ENCODE peak calls at places on chromosomes 4 and X, in four cellular contexts. One of them, this sample, is unnamed.

GRCh38 chr4:61588621-61589020 is 388.5 kb downstream of the ADGRL3 start:
- DNase-seq in K562: no peak
- DNase-seq in GM12878: no peak
- DNase-seq in HepG2: no peak
- DNase-seq in this sample: no peak

GRCh38 chr4:152257601-152258066 is 278.3 kb downstream of the FBXW7 start:
- DNase-seq in K562: no peak
- DNase-seq in GM12878: no peak
- DNase-seq in HepG2: peak
- DNase-seq in this sample: no peak

GRCh38 chrX:125308653-125309052 is 11.0 kb upstream of the TEX13C start:
- DNase-seq in GM12878: no peak
- DNase-seq in HepG2: no peak
- DNase-seq in K562: no peak
- DNase-seq in this sample: no peak

GRCh38 chr4:48901196-48901595 is 5.4 kb downstream of the OCIAD2 start:
- DNase-seq in K562: no peak
- DNase-seq in GM12878: no peak
- DNase-seq in HepG2: no peak
- DNase-seq in this sample: no peak

GRCh38 chr4:40736910-40737309 is 12.8 kb upstream of the NSUN7 start:
- DNase-seq in K562: peak
- DNase-seq in GM12878: no peak
- DNase-seq in HepG2: peak
- DNase-seq in this sample: no peak

GRCh38 chr4:102687373-102687981 is 73.3 kb downstream of the MANBA start:
- DNase-seq in HepG2: no peak
- DNase-seq in K562: no peak
- DNase-seq in GM12878: peak
- DNase-seq in this sample: no peak

GRCh38 chr4:10162341-10163000 is 45.9 kb upstream of the WDR1 start:
- DNase-seq in GM12878: no peak
- DNase-seq in HepG2: peak
- DNase-seq in K562: no peak
- DNase-seq in this sample: no peak

GRCh38 chrX:34288782-34289181 is 156.7 kb upstream of the FAM47A start:
- DNase-seq in K562: no peak
- DNase-seq in HepG2: no peak
- DNase-seq in GM12878: no peak
- DNase-seq in this sample: no peak

GRCh38 chrX:1754077-1754476 is 139.2 kb downstream of the ASMT start:
- DNase-seq in K562: no peak
- DNase-seq in HepG2: no peak
- DNase-seq in GM12878: no peak
- DNase-seq in this sample: no peak

GRCh38 chr4:175560628-175561027 is 251.4 kb downstream of the GPM6A start:
- DNase-seq in K562: no peak
- DNase-seq in GM12878: no peak
- DNase-seq in HepG2: no peak
- DNase-seq in this sample: no peak

GRCh38 chrX:1249101-1249887 is 19.3 kb upstream of the CSF2RA start:
- DNase-seq in K562: peak
- DNase-seq in HepG2: peak
- DNase-seq in GM12878: peak
- DNase-seq in this sample: no peak

GRCh38 chr4:182647901-182648300 is 269.3 kb downstream of the DCTD start:
- DNase-seq in K562: no peak
- DNase-seq in HepG2: no peak
- DNase-seq in GM12878: no peak
- DNase-seq in this sample: no peak

GRCh38 chrX:103540145-103540544 is 20.9 kb upstream of the RAB40A start:
- DNase-seq in GM12878: no peak
- DNase-seq in K562: no peak
- DNase-seq in HepG2: no peak
- DNase-seq in this sample: no peak

GRCh38 chrX:109199726-109200125 is 282.2 kb downstream of the GUCY2F start:
- DNase-seq in K562: no peak
- DNase-seq in GM12878: no peak
- DNase-seq in HepG2: no peak
- DNase-seq in this sample: no peak

GRCh38 chr4:38889143-38889542 is 21.5 kb downstream of the FAM114A1 start:
- DNase-seq in HepG2: peak
- DNase-seq in GM12878: peak
- DNase-seq in K562: no peak
- DNase-seq in this sample: no peak
- TF ChIP-seq POLR2AphosphoS5 in HepG2: no peak
- TF ChIP-seq POLR2AphosphoS5 in GM12878: no peak
- TF ChIP-seq POLR2AphosphoS5 in K562: no peak
- TF ChIP-seq POLR2AphosphoS5 in this sample: no peak

DNA sequence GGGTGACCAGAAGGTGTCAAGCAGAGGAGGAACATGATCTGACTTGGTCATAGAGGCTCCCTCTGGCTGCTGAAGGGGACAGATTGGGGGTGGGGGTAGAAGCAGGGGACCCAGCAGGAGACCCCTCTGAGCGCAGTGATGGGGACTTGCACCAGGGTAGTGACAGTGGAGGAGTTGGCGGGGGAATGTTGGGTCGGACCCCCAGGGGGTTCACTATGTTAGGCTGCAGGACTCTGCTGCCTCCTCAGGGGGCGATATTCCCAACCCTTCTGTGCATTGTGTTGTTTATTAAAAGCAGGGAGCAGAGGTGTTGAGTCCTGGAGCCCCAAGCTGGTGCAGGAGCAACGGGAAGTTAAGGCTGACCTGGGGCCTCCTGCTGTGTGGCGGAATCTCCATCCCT is 8.8 kb downstream of the WDR13 start:
- DNase-seq in HepG2: no peak
- DNase-seq in K562: no peak
- DNase-seq in GM12878: no peak
- DNase-seq in this sample: no peak
- TF ChIP-seq TAF1 in HepG2: no peak
- TF ChIP-seq TAF1 in K562: no peak
- TF ChIP-seq TAF1 in GM12878: no peak
- TF ChIP-seq TAF1 in this sample: no peak

DNA sequence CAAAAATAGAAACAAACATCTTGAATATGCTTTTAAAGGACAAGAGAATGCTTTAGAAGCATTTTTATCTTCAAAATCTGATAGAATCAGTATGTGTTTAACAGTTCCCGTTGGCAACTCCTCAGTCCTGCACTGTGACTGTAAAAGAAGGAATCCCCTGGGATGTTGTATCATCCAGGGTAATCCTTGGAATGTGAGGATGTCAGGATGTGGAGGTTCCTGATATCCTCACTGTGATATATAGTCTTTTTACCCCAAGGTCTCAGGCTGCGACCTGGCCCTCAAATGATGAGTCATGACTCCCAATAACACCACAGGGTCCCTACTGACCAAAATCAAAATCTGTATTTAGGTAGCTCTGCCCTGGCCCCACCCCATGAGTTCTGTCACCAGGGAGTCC is 53.2 kb downstream of the PTCHD1 start:
- DNase-seq in GM12878: no peak
- DNase-seq in HepG2: no peak
- DNase-seq in K562: no peak
- DNase-seq in this sample: no peak
- TF ChIP-seq POLR2AphosphoS5 in GM12878: no peak
- TF ChIP-seq POLR2AphosphoS5 in HepG2: no peak
- TF ChIP-seq POLR2AphosphoS5 in K562: no peak
- TF ChIP-seq POLR2AphosphoS5 in this sample: no peak

DNA sequence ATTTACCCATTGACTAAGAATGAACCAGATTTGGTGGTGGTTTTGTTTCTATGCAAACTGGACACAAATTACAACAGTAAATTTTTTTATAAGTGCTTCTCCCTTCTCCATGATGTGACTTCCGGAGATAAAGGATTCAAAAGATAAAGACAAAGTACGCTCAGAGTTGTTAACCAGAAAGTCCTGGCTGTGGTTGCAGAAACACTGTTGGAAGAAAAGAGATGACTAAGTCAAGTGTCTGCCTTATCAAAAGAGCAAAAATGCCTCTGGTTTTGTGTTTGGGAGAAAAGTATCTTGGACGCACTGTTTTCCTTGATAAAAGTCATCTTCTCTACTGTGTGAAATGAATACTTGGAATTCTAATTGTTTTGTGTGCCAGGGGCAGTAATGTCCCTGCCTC is 213.4 kb downstream of the GC start:
- DNase-seq in K562: no peak
- DNase-seq in HepG2: no peak
- DNase-seq in GM12878: no peak
- DNase-seq in this sample: no peak
- TF ChIP-seq TAF1 in K562: no peak
- TF ChIP-seq TAF1 in HepG2: no peak
- TF ChIP-seq TAF1 in GM12878: no peak
- TF ChIP-seq TAF1 in this sample: no peak

GRCh38 chr4:8182858-8183725 is 16.0 kb upstream of the SH3TC1 start:
- DNase-seq in HepG2: no peak
- DNase-seq in K562: peak
- DNase-seq in GM12878: no peak
- DNase-seq in this sample: no peak
- TF ChIP-seq POLR2AphosphoS5 in HepG2: no peak
- TF ChIP-seq POLR2AphosphoS5 in K562: no peak
- TF ChIP-seq POLR2AphosphoS5 in GM12878: no peak
- TF ChIP-seq POLR2AphosphoS5 in this sample: no peak

DNA sequence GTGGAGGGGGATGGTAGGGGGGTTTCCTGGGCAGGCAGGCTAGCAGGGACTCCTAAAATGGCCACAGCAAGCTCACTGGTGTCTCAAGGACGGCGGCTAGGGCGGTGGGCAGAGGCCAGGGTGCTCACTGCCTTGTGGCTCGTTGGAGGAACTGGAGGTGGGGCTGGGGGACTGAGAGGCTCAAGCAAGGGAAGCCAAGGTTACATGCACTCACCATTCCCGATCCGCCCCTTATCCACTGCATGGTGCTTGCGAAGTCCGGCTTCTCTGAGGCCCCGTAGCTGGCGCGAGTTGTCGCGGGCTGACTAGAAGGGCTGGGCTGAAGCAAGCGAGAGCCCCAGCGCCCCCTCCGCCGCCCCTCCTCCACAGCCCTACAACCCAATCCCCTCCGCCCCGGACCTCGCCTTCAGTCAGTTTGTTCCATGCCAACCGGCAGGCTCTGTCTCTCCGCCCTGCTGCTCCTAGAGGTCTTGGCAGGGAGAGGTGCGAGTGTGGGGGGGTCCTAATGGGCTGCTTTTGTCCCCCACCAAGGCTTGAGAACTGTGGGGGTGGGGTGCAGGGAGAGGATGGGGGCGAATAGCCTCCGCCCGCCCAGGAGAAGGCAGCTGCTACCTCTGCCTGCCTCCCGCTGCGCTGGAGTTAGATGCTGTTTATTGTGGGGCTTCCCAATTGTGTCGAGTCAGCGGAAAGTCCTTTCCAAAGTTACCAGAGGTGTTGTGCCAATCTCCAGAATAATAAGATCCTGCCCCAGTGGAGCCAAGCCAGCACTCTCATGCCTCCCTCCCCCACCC is at the start of gene ARHGEF9:
- DNase-seq in HepG2: no peak
- DNase-seq in K562: no peak
- DNase-seq in GM12878: no peak
- DNase-seq in this sample: peak
- TF ChIP-seq TAF1 in HepG2: no peak
- TF ChIP-seq TAF1 in K562: no peak
- TF ChIP-seq TAF1 in GM12878: no peak
- TF ChIP-seq TAF1 in this sample: no peak

GRCh38 chr4:82900335-82901128 is at the start of gene THAP9:
- DNase-seq in HepG2: peak
- DNase-seq in GM12878: peak
- DNase-seq in K562: peak
- DNase-seq in this sample: peak

GRCh38 chr4:82899339-82899738 is 1.2 kb upstream of the THAP9 start:
- DNase-seq in HepG2: no peak
- DNase-seq in K562: no peak
- DNase-seq in GM12878: no peak
- DNase-seq in this sample: no peak

GRCh38 chr4:82903737-82904136 is 3.2 kb downstream of the THAP9 start:
- DNase-seq in HepG2: no peak
- DNase-seq in GM12878: no peak
- DNase-seq in K562: no peak
- DNase-seq in this sample: no peak

GRCh38 chr4:82900016-82900334 is 560 bp upstream of the THAP9 start:
- DNase-seq in HepG2: no peak
- DNase-seq in GM12878: peak
- DNase-seq in K562: no peak
- DNase-seq in this sample: no peak

GRCh38 chr4:82901129-82901718 is 689 bp downstream of the THAP9 start:
- DNase-seq in K562: no peak
- DNase-seq in HepG2: no peak
- DNase-seq in GM12878: no peak
- DNase-seq in this sample: no peak
- TF ChIP-seq POLR2AphosphoS5 in K562: no peak
- TF ChIP-seq POLR2AphosphoS5 in HepG2: no peak
- TF ChIP-seq POLR2AphosphoS5 in GM12878: peak
- TF ChIP-seq POLR2AphosphoS5 in this sample: peak

GRCh38 chr4:4838602-4839470 is 20.6 kb upstream of the MSX1 start:
- DNase-seq in HepG2: peak
- DNase-seq in K562: no peak
- DNase-seq in GM12878: no peak
- DNase-seq in this sample: no peak
- TF ChIP-seq TAF1 in HepG2: no peak
- TF ChIP-seq TAF1 in K562: no peak
- TF ChIP-seq TAF1 in GM12878: no peak
- TF ChIP-seq TAF1 in this sample: no peak

GRCh38 chr4:6660430-6660829 is 19.9 kb downstream of the MRFAP1 start:
- DNase-seq in HepG2: no peak
- DNase-seq in GM12878: no peak
- DNase-seq in K562: no peak
- DNase-seq in this sample: no peak

GRCh38 chr4:6659897-6660296 is 19.4 kb downstream of the MRFAP1 start:
- DNase-seq in GM12878: no peak
- DNase-seq in HepG2: no peak
- DNase-seq in K562: no peak
- DNase-seq in this sample: no peak

GRCh38 chr4:6658204-6658585 is 17.7 kb downstream of the MRFAP1 start:
- DNase-seq in K562: no peak
- DNase-seq in GM12878: no peak
- DNase-seq in HepG2: no peak
- DNase-seq in this sample: no peak

GRCh38 chr4:6657242-6658203 is 17.0 kb downstream of the MRFAP1 start:
- DNase-seq in HepG2: no peak
- DNase-seq in K562: no peak
- DNase-seq in GM12878: no peak
- DNase-seq in this sample: no peak

GRCh38 chr4:6658635-6659075 is 18.2 kb downstream of the MRFAP1 start:
- DNase-seq in GM12878: no peak
- DNase-seq in HepG2: no peak
- DNase-seq in K562: no peak
- DNase-seq in this sample: no peak
- TF ChIP-seq POLR2AphosphoS5 in GM12878: no peak
- TF ChIP-seq POLR2AphosphoS5 in HepG2: no peak
- TF ChIP-seq POLR2AphosphoS5 in K562: no peak
- TF ChIP-seq POLR2AphosphoS5 in this sample: no peak

GRCh38 chrX:35890699-35891098 is 28.8 kb upstream of the CFAP47 start:
- DNase-seq in K562: peak
- DNase-seq in HepG2: peak
- DNase-seq in GM12878: no peak
- DNase-seq in this sample: no peak
- TF ChIP-seq TAF1 in K562: no peak
- TF ChIP-seq TAF1 in HepG2: no peak
- TF ChIP-seq TAF1 in GM12878: no peak
- TF ChIP-seq TAF1 in this sample: no peak

This sample was measured in GM12892.